ENCODE peak calls at places on chromosome 12, in seven cellular contexts. One of them, this sample, is unnamed.

GRCh38 chr12:126084480-126084879 is 1019.2 kb downstream of the AACS start:
- DNase-seq in uterus: no peak
- DNase-seq in ovary: no peak
- DNase-seq in WERI-Rb-1: no peak
- DNase-seq in left ventricle myocardium inferior: no peak
- DNase-seq in adrenal gland: no peak
- DNase-seq in breast epithelium: no peak
- DNase-seq in this sample: no peak

GRCh38 chr12:53231859-53232640 is at the start of gene RARG:
- DNase-seq in uterus: peak
- DNase-seq in ovary: peak
- DNase-seq in WERI-Rb-1: no peak
- DNase-seq in left ventricle myocardium inferior: peak
- DNase-seq in adrenal gland: peak
- DNase-seq in breast epithelium: peak
- DNase-seq in this sample: peak

GRCh38 chr12:56469007-56469930 is 891 bp downstream of the SPRYD4 start:
- DNase-seq in uterus: no peak
- DNase-seq in ovary: peak
- DNase-seq in WERI-Rb-1: no peak
- DNase-seq in left ventricle myocardium inferior: no peak
- DNase-seq in adrenal gland: peak
- DNase-seq in breast epithelium: peak
- DNase-seq in this sample: no peak

GRCh38 chr12:30138483-30138882 is 354.7 kb upstream of the TMTC1 start:
- DNase-seq in uterus: no peak
- DNase-seq in ovary: no peak
- DNase-seq in WERI-Rb-1: no peak
- DNase-seq in left ventricle myocardium inferior: no peak
- DNase-seq in adrenal gland: no peak
- DNase-seq in breast epithelium: no peak
- DNase-seq in this sample: no peak

GRCh38 chr12:5988659-5989116 is 43.6 kb upstream of the ANO2 start:
- DNase-seq in uterus: peak
- DNase-seq in ovary: peak
- DNase-seq in WERI-Rb-1: peak
- DNase-seq in left ventricle myocardium inferior: peak
- DNase-seq in adrenal gland: peak
- DNase-seq in breast epithelium: peak
- DNase-seq in this sample: no peak

GRCh38 chr12:82832981-82833380 is 146.3 kb downstream of the TMTC2 start:
- DNase-seq in uterus: no peak
- DNase-seq in ovary: no peak
- DNase-seq in WERI-Rb-1: no peak
- DNase-seq in left ventricle myocardium inferior: no peak
- DNase-seq in adrenal gland: no peak
- DNase-seq in breast epithelium: no peak
- DNase-seq in this sample: no peak

GRCh38 chr12:47947273-47947672 is 16.1 kb upstream of the TMEM106C start:
- DNase-seq in uterus: no peak
- DNase-seq in ovary: no peak
- DNase-seq in WERI-Rb-1: no peak
- DNase-seq in left ventricle myocardium inferior: no peak
- DNase-seq in adrenal gland: no peak
- DNase-seq in breast epithelium: no peak
- DNase-seq in this sample: no peak

GRCh38 chr12:122079532-122080081 is 1.1 kb downstream of the MLXIP start:
- DNase-seq in uterus: no peak
- DNase-seq in ovary: no peak
- DNase-seq in WERI-Rb-1: no peak
- DNase-seq in left ventricle myocardium inferior: no peak
- DNase-seq in adrenal gland: no peak
- DNase-seq in breast epithelium: no peak
- DNase-seq in this sample: no peak

GRCh38 chr12:54148560-54149439 is 40.0 kb downstream of the SMUG1 start:
- DNase-seq in uterus: no peak
- DNase-seq in ovary: no peak
- DNase-seq in WERI-Rb-1: no peak
- DNase-seq in left ventricle myocardium inferior: no peak
- DNase-seq in adrenal gland: no peak
- DNase-seq in breast epithelium: no peak
- DNase-seq in this sample: no peak

GRCh38 chr12:114440450-114441383 is 34.8 kb upstream of the TBX5 start:
- DNase-seq in uterus: no peak
- DNase-seq in ovary: no peak
- DNase-seq in WERI-Rb-1: no peak
- DNase-seq in left ventricle myocardium inferior: no peak
- DNase-seq in adrenal gland: no peak
- DNase-seq in breast epithelium: no peak
- DNase-seq in this sample: no peak

GRCh38 chr12:52522346-52523011 is 2.3 kb upstream of the KRT5 start:
- DNase-seq in uterus: no peak
- DNase-seq in ovary: no peak
- DNase-seq in WERI-Rb-1: no peak
- DNase-seq in left ventricle myocardium inferior: no peak
- DNase-seq in adrenal gland: no peak
- DNase-seq in breast epithelium: peak
- DNase-seq in this sample: peak

GRCh38 chr12:26374934-26375333 is 179.6 kb downstream of the SSPN start:
- DNase-seq in uterus: no peak
- DNase-seq in ovary: no peak
- DNase-seq in WERI-Rb-1: no peak
- DNase-seq in left ventricle myocardium inferior: no peak
- DNase-seq in adrenal gland: no peak
- DNase-seq in breast epithelium: no peak
- DNase-seq in this sample: no peak
- H3K27ac ChIP-seq in uterus: no peak
- H3K27ac ChIP-seq in ovary: no peak
- H3K27ac ChIP-seq in WERI-Rb-1: no peak
- H3K27ac ChIP-seq in left ventricle myocardium inferior: no peak
- H3K27ac ChIP-seq in adrenal gland: no peak
- H3K27ac ChIP-seq in breast epithelium: no peak
- H3K27ac ChIP-seq in this sample: no peak

DNA sequence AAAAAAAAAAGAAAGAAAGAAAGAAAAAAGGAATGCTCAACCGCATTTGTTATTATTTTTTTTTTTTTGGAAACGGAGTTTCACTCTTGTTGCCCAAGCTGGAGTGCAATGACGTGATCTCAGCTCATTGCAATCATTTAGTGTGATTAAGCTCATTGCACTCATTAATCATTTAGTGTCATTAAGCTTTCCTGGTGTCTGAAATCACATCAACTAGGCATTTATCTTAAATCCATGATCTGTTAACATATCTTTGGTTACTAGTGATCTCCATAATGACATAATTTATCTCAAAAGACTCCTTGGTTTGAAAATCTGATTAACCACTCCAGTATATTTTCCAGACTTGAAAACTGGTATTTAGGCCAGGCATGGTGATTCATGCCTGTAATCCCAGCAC is 26.3 kb downstream of the ETFBKMT start:
- DNase-seq in uterus: no peak
- DNase-seq in ovary: no peak
- DNase-seq in WERI-Rb-1: no peak
- DNase-seq in left ventricle myocardium inferior: no peak
- DNase-seq in adrenal gland: no peak
- DNase-seq in breast epithelium: no peak
- DNase-seq in this sample: no peak
- H3K27ac ChIP-seq in uterus: no peak
- H3K27ac ChIP-seq in ovary: no peak
- H3K27ac ChIP-seq in WERI-Rb-1: no peak
- H3K27ac ChIP-seq in left ventricle myocardium inferior: no peak
- H3K27ac ChIP-seq in adrenal gland: no peak
- H3K27ac ChIP-seq in breast epithelium: no peak
- H3K27ac ChIP-seq in this sample: no peak

DNA sequence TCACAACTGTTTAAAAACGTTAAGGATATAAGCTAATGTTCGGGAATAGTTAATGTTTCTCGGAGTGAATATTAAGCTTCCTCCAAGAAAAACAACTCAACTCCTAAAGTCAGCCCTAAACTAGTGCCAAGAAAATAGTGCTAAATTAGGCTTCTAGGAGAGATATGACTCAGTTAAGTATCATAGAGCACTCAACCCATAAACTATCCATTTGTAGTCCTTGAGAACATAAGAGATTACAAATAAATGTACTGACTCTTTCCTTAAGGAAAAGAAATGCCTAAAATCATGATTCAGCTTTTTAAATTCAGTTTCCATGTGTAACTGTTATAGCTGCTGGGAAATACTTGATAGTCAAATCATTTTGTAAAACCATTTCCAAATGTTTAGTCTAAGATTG is 117.1 kb downstream of the HMGA2 start:
- DNase-seq in uterus: no peak
- DNase-seq in ovary: no peak
- DNase-seq in WERI-Rb-1: no peak
- DNase-seq in left ventricle myocardium inferior: no peak
- DNase-seq in adrenal gland: no peak
- DNase-seq in breast epithelium: no peak
- DNase-seq in this sample: no peak
- H3K27ac ChIP-seq in uterus: no peak
- H3K27ac ChIP-seq in ovary: peak
- H3K27ac ChIP-seq in WERI-Rb-1: no peak
- H3K27ac ChIP-seq in left ventricle myocardium inferior: no peak
- H3K27ac ChIP-seq in adrenal gland: no peak
- H3K27ac ChIP-seq in breast epithelium: no peak
- H3K27ac ChIP-seq in this sample: no peak

DNA sequence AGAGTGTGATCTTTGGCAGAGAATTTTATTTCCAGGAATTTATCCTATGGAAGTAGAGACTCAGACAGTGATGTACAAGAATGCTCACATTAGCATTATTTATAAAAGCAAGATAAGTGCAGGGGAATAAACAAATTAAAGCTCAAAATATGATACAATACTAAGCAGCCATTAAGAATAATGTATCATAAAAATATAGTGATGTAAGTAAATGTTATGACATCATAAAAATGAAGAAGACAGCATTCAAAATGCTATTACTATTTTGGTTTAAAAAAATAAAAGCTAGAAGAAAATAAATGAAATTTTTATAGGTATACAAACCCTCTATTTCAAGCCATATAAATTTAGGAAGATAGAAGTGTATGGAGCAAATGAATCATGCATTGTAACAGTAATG is 17.1 kb downstream of the PLCZ1 start:
- DNase-seq in uterus: no peak
- DNase-seq in ovary: no peak
- DNase-seq in WERI-Rb-1: no peak
- DNase-seq in left ventricle myocardium inferior: no peak
- DNase-seq in adrenal gland: no peak
- DNase-seq in breast epithelium: no peak
- DNase-seq in this sample: no peak
- H3K27ac ChIP-seq in uterus: no peak
- H3K27ac ChIP-seq in ovary: no peak
- H3K27ac ChIP-seq in WERI-Rb-1: no peak
- H3K27ac ChIP-seq in left ventricle myocardium inferior: no peak
- H3K27ac ChIP-seq in adrenal gland: no peak
- H3K27ac ChIP-seq in breast epithelium: no peak
- H3K27ac ChIP-seq in this sample: no peak

GRCh38 chr12:110001596-110001995 is 2.4 kb downstream of the ANKRD13A start:
- DNase-seq in uterus: no peak
- DNase-seq in ovary: no peak
- DNase-seq in WERI-Rb-1: no peak
- DNase-seq in left ventricle myocardium inferior: no peak
- DNase-seq in adrenal gland: no peak
- DNase-seq in breast epithelium: no peak
- DNase-seq in this sample: no peak

GRCh38 chr12:109998904-109999648 is at the start of gene ANKRD13A:
- DNase-seq in uterus: peak
- DNase-seq in ovary: peak
- DNase-seq in WERI-Rb-1: peak
- DNase-seq in left ventricle myocardium inferior: peak
- DNase-seq in adrenal gland: peak
- DNase-seq in breast epithelium: peak
- DNase-seq in this sample: peak

GRCh38 chr12:109999983-110000505 is 814 bp downstream of the ANKRD13A start:
- DNase-seq in uterus: peak
- DNase-seq in ovary: peak
- DNase-seq in WERI-Rb-1: no peak
- DNase-seq in left ventricle myocardium inferior: no peak
- DNase-seq in adrenal gland: peak
- DNase-seq in breast epithelium: no peak
- DNase-seq in this sample: no peak

GRCh38 chr12:109998241-109998903 is 858 bp upstream of the ANKRD13A start:
- DNase-seq in uterus: no peak
- DNase-seq in ovary: no peak
- DNase-seq in WERI-Rb-1: no peak
- DNase-seq in left ventricle myocardium inferior: no peak
- DNase-seq in adrenal gland: peak
- DNase-seq in breast epithelium: no peak
- DNase-seq in this sample: no peak

GRCh38 chr12:109999649-109999971 is 380 bp downstream of the ANKRD13A start:
- DNase-seq in uterus: no peak
- DNase-seq in ovary: no peak
- DNase-seq in WERI-Rb-1: no peak
- DNase-seq in left ventricle myocardium inferior: peak
- DNase-seq in adrenal gland: peak
- DNase-seq in breast epithelium: no peak
- DNase-seq in this sample: peak
- H3K27ac ChIP-seq in uterus: peak
- H3K27ac ChIP-seq in ovary: peak
- H3K27ac ChIP-seq in WERI-Rb-1: no peak
- H3K27ac ChIP-seq in left ventricle myocardium inferior: peak
- H3K27ac ChIP-seq in adrenal gland: peak
- H3K27ac ChIP-seq in breast epithelium: peak
- H3K27ac ChIP-seq in this sample: peak

GRCh38 chr12:76547526-76547925 is 12.0 kb downstream of the OSBPL8 start:
- DNase-seq in uterus: no peak
- DNase-seq in ovary: no peak
- DNase-seq in WERI-Rb-1: no peak
- DNase-seq in left ventricle myocardium inferior: no peak
- DNase-seq in adrenal gland: no peak
- DNase-seq in breast epithelium: no peak
- DNase-seq in this sample: no peak

GRCh38 chr12:76545486-76545885 is 14.1 kb downstream of the OSBPL8 start:
- DNase-seq in uterus: no peak
- DNase-seq in ovary: no peak
- DNase-seq in WERI-Rb-1: no peak
- DNase-seq in left ventricle myocardium inferior: no peak
- DNase-seq in adrenal gland: no peak
- DNase-seq in breast epithelium: no peak
- DNase-seq in this sample: no peak

GRCh38 chr12:76549131-76549530 is 10.4 kb downstream of the OSBPL8 start:
- DNase-seq in uterus: no peak
- DNase-seq in ovary: no peak
- DNase-seq in WERI-Rb-1: no peak
- DNase-seq in left ventricle myocardium inferior: no peak
- DNase-seq in adrenal gland: no peak
- DNase-seq in breast epithelium: no peak
- DNase-seq in this sample: no peak

GRCh38 chr12:76546889-76547288 is 12.7 kb downstream of the OSBPL8 start:
- DNase-seq in uterus: no peak
- DNase-seq in ovary: no peak
- DNase-seq in WERI-Rb-1: no peak
- DNase-seq in left ventricle myocardium inferior: no peak
- DNase-seq in adrenal gland: no peak
- DNase-seq in breast epithelium: no peak
- DNase-seq in this sample: no peak

GRCh38 chr12:76548222-76548837 is 11.2 kb downstream of the OSBPL8 start:
- DNase-seq in uterus: no peak
- DNase-seq in ovary: no peak
- DNase-seq in WERI-Rb-1: no peak
- DNase-seq in left ventricle myocardium inferior: no peak
- DNase-seq in adrenal gland: no peak
- DNase-seq in breast epithelium: no peak
- DNase-seq in this sample: no peak
- H3K27ac ChIP-seq in uterus: no peak
- H3K27ac ChIP-seq in ovary: no peak
- H3K27ac ChIP-seq in WERI-Rb-1: no peak
- H3K27ac ChIP-seq in left ventricle myocardium inferior: no peak
- H3K27ac ChIP-seq in adrenal gland: no peak
- H3K27ac ChIP-seq in breast epithelium: no peak
- H3K27ac ChIP-seq in this sample: no peak